ENCODE peak calls at places on chromosomes 4 and X, in six cellular contexts. One of them, this sample, is unnamed.

GRCh38 chr4:173182403-173182802 is 13.8 kb downstream of the GALNT7 start:
- DNase-seq in activated B cell treated with CpG ODN at 0.5 μM for 24 hours: no peak
- DNase-seq in globus pallidus: no peak
- DNase-seq in pons: no peak
- DNase-seq in AG09319: no peak
- DNase-seq in SW 1271: peak
- DNase-seq in this sample: peak

GRCh38 chr4:40949701-40950100 is 199.9 kb downstream of the NSUN7 start:
- DNase-seq in AG09319: no peak
- DNase-seq in globus pallidus: no peak
- DNase-seq in activated B cell treated with CpG ODN at 0.5 μM for 24 hours: no peak
- DNase-seq in SW 1271: no peak
- DNase-seq in pons: no peak
- DNase-seq in this sample: no peak

GRCh38 chr4:472881-473574 is 25.9 kb downstream of the ZNF721 start:
- DNase-seq in activated B cell treated with CpG ODN at 0.5 μM for 24 hours: no peak
- DNase-seq in pons: peak
- DNase-seq in globus pallidus: no peak
- DNase-seq in AG09319: no peak
- DNase-seq in SW 1271: no peak
- DNase-seq in this sample: peak

GRCh38 chr4:10015140-10015753 is 6.0 kb downstream of the SLC2A9 start:
- DNase-seq in SW 1271: no peak
- DNase-seq in activated B cell treated with CpG ODN at 0.5 μM for 24 hours: no peak
- DNase-seq in AG09319: no peak
- DNase-seq in globus pallidus: peak
- DNase-seq in pons: no peak
- DNase-seq in this sample: peak

GRCh38 chr4:118920247-118920646 is 31.6 kb downstream of the SYNPO2 start:
- DNase-seq in activated B cell treated with CpG ODN at 0.5 μM for 24 hours: no peak
- DNase-seq in pons: no peak
- DNase-seq in SW 1271: no peak
- DNase-seq in globus pallidus: no peak
- DNase-seq in AG09319: no peak
- DNase-seq in this sample: no peak

GRCh38 chrX:16618422-16618821 is 31.5 kb upstream of the S100G start:
- DNase-seq in activated B cell treated with CpG ODN at 0.5 μM for 24 hours: no peak
- DNase-seq in AG09319: no peak
- DNase-seq in globus pallidus: no peak
- DNase-seq in pons: no peak
- DNase-seq in SW 1271: no peak
- DNase-seq in this sample: no peak

GRCh38 chrX:66150188-66150587 is 13.9 kb upstream of the HEPH start:
- DNase-seq in activated B cell treated with CpG ODN at 0.5 μM for 24 hours: no peak
- DNase-seq in SW 1271: no peak
- DNase-seq in pons: no peak
- DNase-seq in AG09319: no peak
- DNase-seq in globus pallidus: no peak
- DNase-seq in this sample: no peak

GRCh38 chr4:6472387-6473263 is at the start of gene PPP2R2C:
- DNase-seq in SW 1271: no peak
- DNase-seq in pons: no peak
- DNase-seq in AG09319: no peak
- DNase-seq in globus pallidus: no peak
- DNase-seq in activated B cell treated with CpG ODN at 0.5 μM for 24 hours: peak
- DNase-seq in this sample: no peak

GRCh38 chr4:26905172-26905571 is 44.5 kb downstream of the STIM2 start:
- DNase-seq in AG09319: no peak
- DNase-seq in globus pallidus: no peak
- DNase-seq in activated B cell treated with CpG ODN at 0.5 μM for 24 hours: no peak
- DNase-seq in pons: no peak
- DNase-seq in SW 1271: no peak
- DNase-seq in this sample: no peak

GRCh38 chrX:107677501-107677901 is 49.2 kb downstream of the PRPS1 start:
- DNase-seq in globus pallidus: no peak
- DNase-seq in SW 1271: no peak
- DNase-seq in activated B cell treated with CpG ODN at 0.5 μM for 24 hours: no peak
- DNase-seq in AG09319: no peak
- DNase-seq in pons: no peak
- DNase-seq in this sample: no peak

GRCh38 chr4:109864134-109864533 is 16.2 kb downstream of the LRIT3 start:
- DNase-seq in SW 1271: no peak
- DNase-seq in activated B cell treated with CpG ODN at 0.5 μM for 24 hours: no peak
- DNase-seq in pons: no peak
- DNase-seq in AG09319: no peak
- DNase-seq in globus pallidus: no peak
- DNase-seq in this sample: no peak

GRCh38 chr4:76198411-76199237 is 15.0 kb downstream of the SCARB2 start:
- DNase-seq in AG09319: peak
- DNase-seq in globus pallidus: peak
- DNase-seq in SW 1271: no peak
- DNase-seq in activated B cell treated with CpG ODN at 0.5 μM for 24 hours: no peak
- DNase-seq in pons: peak
- DNase-seq in this sample: peak

GRCh38 chr4:1992468-1993168 is 16.2 kb downstream of the NELFA start:
- DNase-seq in globus pallidus: no peak
- DNase-seq in AG09319: no peak
- DNase-seq in activated B cell treated with CpG ODN at 0.5 μM for 24 hours: no peak
- DNase-seq in pons: no peak
- DNase-seq in SW 1271: no peak
- DNase-seq in this sample: no peak

GRCh38 chr4:3111461-3111860 is 37.0 kb downstream of the HTT start:
- DNase-seq in AG09319: no peak
- DNase-seq in activated B cell treated with CpG ODN at 0.5 μM for 24 hours: no peak
- DNase-seq in pons: no peak
- DNase-seq in SW 1271: no peak
- DNase-seq in globus pallidus: no peak
- DNase-seq in this sample: no peak

GRCh38 chr4:5708829-5709680 is 696 bp upstream of the EVC2 start:
- DNase-seq in globus pallidus: no peak
- DNase-seq in SW 1271: no peak
- DNase-seq in activated B cell treated with CpG ODN at 0.5 μM for 24 hours: no peak
- DNase-seq in pons: no peak
- DNase-seq in AG09319: no peak
- DNase-seq in this sample: no peak

GRCh38 chr4:25552580-25553271 is 102.9 kb upstream of the SLC34A2 start:
- DNase-seq in activated B cell treated with CpG ODN at 0.5 μM for 24 hours: no peak
- DNase-seq in AG09319: no peak
- DNase-seq in pons: peak
- DNase-seq in globus pallidus: peak
- DNase-seq in SW 1271: no peak
- DNase-seq in this sample: no peak

GRCh38 chrX:80808854-80809493 is 703 bp downstream of the BRWD3 start:
- DNase-seq in activated B cell treated with CpG ODN at 0.5 μM for 24 hours: peak
- DNase-seq in pons: peak
- DNase-seq in AG09319: no peak
- DNase-seq in globus pallidus: peak
- DNase-seq in SW 1271: no peak
- DNase-seq in this sample: no peak

GRCh38 chr4:85968945-85969830 is 390.7 kb downstream of the MAPK10 start:
- DNase-seq in pons: peak
- DNase-seq in SW 1271: no peak
- DNase-seq in globus pallidus: peak
- DNase-seq in activated B cell treated with CpG ODN at 0.5 μM for 24 hours: no peak
- DNase-seq in AG09319: no peak
- DNase-seq in this sample: peak

GRCh38 chrX:22748093-22748999 is 251.4 kb upstream of the DDX53 start:
- DNase-seq in globus pallidus: peak
- DNase-seq in pons: peak
- DNase-seq in AG09319: no peak
- DNase-seq in SW 1271: no peak
- DNase-seq in activated B cell treated with CpG ODN at 0.5 μM for 24 hours: peak
- DNase-seq in this sample: peak